ENCODE peak calls at places on chromosomes 6 and 20, in nine cellular contexts. S is cardiac muscle cell, V is hepatocyte, Y is heart right ventricle, E is nephron progenitor cell, O is AG09319, R is left ventricle myocardium inferior, J is body of pancreas, Z is brain microvascular endothelial cell. D is an unnamed sample.

GRCh38 chr6:55853008-55854001 is 22.1 kb downstream of the BMP5 start:
- DNase-seq in S (no peak), V (no peak), Y (no peak), E (no peak), O (no peak), R (no peak), J (no peak), Z (no peak), D (no peak)

GRCh38 chr6:43496370-43497128 is 13.6 kb downstream of the LRRC73 start:
- DNase-seq in S (peak; percentile 65), V (peak; percentile 71), Y (no peak), E (peak; percentile 54), O (no peak), R (no peak), J (no peak), Z (peak; percentile 38), D (no peak)

GRCh38 chr20:51492167-51493092 is 50.1 kb downstream of the NFATC2 start:
- DNase-seq in S (peak; percentile 94), V (peak; percentile 42), Y (peak; percentile 82), E (no peak), O (no peak), R (peak; percentile 76), J (peak; percentile 72), Z (no peak), D (no peak)

GRCh38 chr6:89110288-89110687 is 7.6 kb downstream of the SRSF12 start:
- DNase-seq in S (no peak), V (no peak), Y (no peak), E (no peak), O (no peak), R (no peak), J (no peak), Z (no peak), D (no peak)

GRCh38 chr6:43096451-43097097 is 20.5 kb downstream of the PTK7 start:
- DNase-seq in S (no peak), V (peak; percentile 54), Y (no peak), E (peak; percentile 18), O (peak; percentile 66), R (no peak), J (peak; percentile 31), Z (peak; percentile 42), D (no peak)

GRCh38 chr6:137490961-137491360 is 3.2 kb downstream of the OLIG3 start:
- DNase-seq in S (no peak), V (no peak), Y (no peak), E (no peak), O (no peak), R (no peak), J (no peak), Z (no peak), D (no peak)

GRCh38 chr20:20003088-20003954 is 13.8 kb upstream of the NAA20 start:
- DNase-seq in S (no peak), V (no peak), Y (no peak), E (no peak), O (no peak), R (no peak), J (peak; percentile 78), Z (peak; percentile 35), D (no peak)

GRCh38 chr6:34834789-34835518 is 43.1 kb downstream of the BLTP3A start:
- DNase-seq in S (no peak), V (no peak), Y (no peak), E (no peak), O (no peak), R (no peak), J (no peak), Z (peak; percentile 65), D (no peak)

GRCh38 chr6:12163149-12163548 is 127.0 kb upstream of the EDN1 start:
- DNase-seq in S (no peak), V (no peak), Y (no peak), E (no peak), O (no peak), R (no peak), J (no peak), Z (no peak), D (no peak)

GRCh38 chr6:12160350-12160749 is 129.8 kb upstream of the EDN1 start:
- DNase-seq in S (no peak), V (no peak), Y (no peak), E (no peak), O (no peak), R (no peak), J (peak; percentile 14), Z (peak; percentile 41), D (no peak)

GRCh38 chr6:12162203-12162602 is 128.0 kb upstream of the EDN1 start:
- DNase-seq in S (no peak), V (no peak), Y (no peak), E (no peak), O (no peak), R (no peak), J (no peak), Z (no peak), D (no peak)

GRCh38 chr6:12163744-12164507 is 126.2 kb upstream of the EDN1 start:
- DNase-seq in S (no peak), V (no peak), Y (no peak), E (no peak), O (no peak), R (no peak), J (no peak), Z (no peak), D (no peak)

DNA sequence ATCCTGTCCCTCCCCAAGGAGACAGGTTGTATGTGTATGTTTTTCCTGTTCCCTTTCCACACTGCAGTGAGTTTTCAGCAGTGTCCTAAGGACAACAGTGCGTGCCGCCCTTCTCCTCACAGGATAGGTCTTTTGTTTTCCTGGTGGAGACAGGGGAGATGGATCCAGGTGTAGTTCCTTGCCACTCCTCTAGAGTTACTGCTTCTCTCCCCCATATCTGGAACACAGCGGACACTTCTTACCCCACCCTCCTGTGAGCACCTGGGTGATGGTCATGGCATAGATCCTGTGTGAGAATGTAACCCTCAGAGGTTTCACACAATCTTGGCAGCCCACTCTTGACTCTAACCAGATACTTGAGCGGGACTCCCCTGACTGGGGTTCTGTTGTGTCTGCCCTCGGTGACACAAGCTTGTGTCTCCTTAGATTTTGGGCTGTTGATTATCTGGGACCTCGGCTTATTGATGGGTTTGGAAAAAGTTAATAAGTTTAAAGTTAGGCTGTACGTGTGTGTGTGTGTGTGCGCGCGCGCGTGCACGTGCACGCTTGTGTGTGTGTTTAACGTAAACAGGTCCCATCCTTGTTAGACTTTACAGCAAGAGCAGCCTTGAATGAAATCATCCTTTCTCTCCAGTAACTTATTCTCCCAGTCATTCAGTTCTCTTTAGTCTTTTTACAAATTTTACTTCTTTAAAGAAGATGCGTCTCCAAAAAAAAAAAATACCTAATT is 131.3 kb upstream of the EDN1 start:
- DNase-seq in S (no peak), V (no peak), Y (no peak), E (no peak), O (no peak), R (no peak), J (no peak), Z (no peak), D (no peak)
- TF ChIP-seq CTCF in S (no peak), V (no peak), Y (no peak), E (no peak), O (no peak), R (no peak), J (no peak), Z (peak; percentile 41), D (no peak)

GRCh38 chr6:37536462-37537225 is 37.0 kb upstream of the CCDC167 start:
- DNase-seq in S (peak; percentile 40), V (no peak), Y (no peak), E (peak; percentile 39), O (no peak), R (no peak), J (no peak), Z (no peak), D (no peak)

GRCh38 chr6:37538107-37538506 is 38.4 kb upstream of the CCDC167 start:
- DNase-seq in S (no peak), V (no peak), Y (no peak), E (no peak), O (no peak), R (no peak), J (no peak), Z (no peak), D (no peak)

GRCh38 chr6:37539706-37540352 is 40.1 kb upstream of the CCDC167 start:
- DNase-seq in S (no peak), V (no peak), Y (no peak), E (no peak), O (no peak), R (no peak), J (no peak), Z (no peak), D (no peak)

GRCh38 chr6:37532122-37532521 is 32.4 kb upstream of the CCDC167 start:
- DNase-seq in S (no peak), V (no peak), Y (no peak), E (no peak), O (no peak), R (no peak), J (no peak), Z (no peak), D (no peak)

GRCh38 chr6:37535701-37536461 is 36.2 kb upstream of the CCDC167 start:
- DNase-seq in S (peak; percentile 52), V (peak; percentile 43), Y (no peak), E (peak; percentile 60), O (no peak), R (no peak), J (peak; percentile 13), Z (no peak), D (no peak)
- TF ChIP-seq CTCF in S (no peak), V (peak; percentile 16), Y (no peak), E (no peak), O (no peak), R (no peak), J (no peak), Z (peak; percentile 24), D (no peak)

GRCh38 chr6:131135244-131136020 is at the start of gene AKAP7:
- DNase-seq in S (peak; percentile 85), V (peak; percentile 85), Y (peak; percentile 83), E (peak; percentile 82), O (no peak), R (peak; percentile 82), J (peak; percentile 76), Z (peak; percentile 37), D (peak; percentile 74)
- TF ChIP-seq CTCF in S (no peak), V (no peak), Y (no peak), E (no peak), O (no peak), R (no peak), J (no peak), Z (no peak), D (no peak)

DNA sequence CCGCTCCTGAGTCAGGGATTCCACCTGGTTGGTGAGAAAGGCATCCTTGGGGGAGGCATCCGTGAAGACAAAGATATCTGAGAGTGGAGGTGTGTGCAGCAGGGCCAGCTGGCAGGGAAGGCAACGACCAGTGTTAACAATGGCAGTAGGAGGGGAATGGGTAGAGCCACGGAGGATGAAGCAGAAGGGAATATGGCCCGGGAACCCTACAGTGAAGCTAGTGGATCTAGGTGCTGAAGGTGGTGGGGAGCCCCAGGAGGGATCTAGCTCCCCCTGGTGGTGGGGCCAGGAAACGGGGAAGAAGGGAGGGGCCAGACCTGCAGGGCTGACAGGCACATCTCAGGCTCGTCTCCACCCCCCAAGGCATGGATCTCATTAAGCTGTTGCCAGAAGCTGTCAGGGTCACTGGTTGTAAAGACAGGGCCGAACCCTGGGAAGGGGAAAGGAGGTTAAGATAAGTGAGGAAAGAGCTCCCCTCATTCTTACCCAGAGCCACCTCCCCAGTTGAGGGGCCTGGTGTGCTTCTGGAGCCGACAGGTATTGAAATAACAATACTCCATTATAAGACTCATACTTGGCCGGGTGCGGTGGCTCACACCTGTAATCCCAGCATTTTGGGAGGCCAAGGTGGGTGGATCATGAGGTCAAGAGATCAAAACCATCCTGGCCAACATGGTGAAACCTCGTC is 7.3 kb downstream of the VWA7 start:
- DNase-seq in S (peak; percentile 45), V (peak; percentile 76), Y (peak; percentile 76), E (peak; percentile 41), O (no peak), R (peak; percentile 70), J (peak; percentile 80), Z (peak; percentile 55), D (peak; percentile 93)
- TF ChIP-seq CTCF in S (peak; percentile 77), V (peak; percentile 54), Y (peak; percentile 74), E (peak; percentile 47), O (peak; percentile 68), R (peak; percentile 77), J (peak; percentile 75), Z (peak; percentile 88), D (peak; percentile 93)

D was measured in colonic mucosa.